ENCODE peak calls at places on chromosomes 13 and 19, in six cellular contexts. K is DMS 273 treated with DMSO at 0.1 percent for 48 hours, J is M059J, E is GM13977, G is T-cell, O is fibroblast of mammary gland. X is an unnamed sample.

GRCh38 chr19:44753932-44754742 is 5.6 kb downstream of the BCL3 start:
- DNase-seq in G (peak), J (peak), K (peak), O (peak), E (peak), X (peak)

GRCh38 chr19:56612737-56613136 is 17.6 kb downstream of the ZNF71 start:
- DNase-seq in E (no peak), O (no peak), K (no peak), J (no peak), G (no peak), X (no peak)

GRCh38 chr13:23621316-23621645 is 51.1 kb downstream of the TNFRSF19 start:
- DNase-seq in K (no peak), J (peak), O (peak), E (no peak), G (no peak), X (no peak)

GRCh38 chr19:49895566-49896297 is 955 bp downstream of the IL4I1 start:
- DNase-seq in G (no peak), J (no peak), E (peak), O (no peak), K (no peak), X (no peak)

GRCh38 chr13:19058566-19058965 is 123.1 kb downstream of the TUBA3C start:
- DNase-seq in O (no peak), G (no peak), E (no peak), J (no peak), K (no peak), X (no peak)

GRCh38 chr19:28224441-28224840 is 988.5 kb downstream of the UQCRFS1 start:
- DNase-seq in G (no peak), O (no peak), E (no peak), K (no peak), J (no peak), X (no peak)

GRCh38 chr19:45506246-45506990 is 861 bp upstream of the VASP start:
- DNase-seq in J (peak), O (peak), K (peak), E (peak), G (peak), X (peak)

GRCh38 chr13:75635621-75636338 is at the start of gene LMO7:
- DNase-seq in J (peak), O (no peak), G (peak), E (peak), K (no peak), X (peak)

GRCh38 chr19:2648528-2648937 is 54.0 kb downstream of the GNG7 start:
- DNase-seq in J (peak), O (peak), K (peak), G (peak), E (peak), X (peak)

GRCh38 chr13:102757006-102757405 is 16.6 kb downstream of the TEX30 start:
- DNase-seq in K (no peak), G (no peak), J (no peak), O (no peak), E (no peak), X (no peak)